ENCODE peak calls at places on chromosomes 6 and 20, in seven cellular contexts. Z is body of pancreas, Y is right cardiac atrium, M is psoas muscle, S is HL-60, O is lower lobe of right lung, V is RWPE1. K is an unnamed sample.

GRCh38 chr6:38039497-38039896 is 220.0 kb downstream of the ZFAND3 start:
- DNase-seq in S (no peak), Z (no peak), V (no peak), M (no peak), O (no peak), Y (no peak), K (no peak)

GRCh38 chr6:163935158-163935762 is 520.7 kb downstream of the QKI start:
- DNase-seq in M (no peak), S (no peak), Y (no peak), Z (no peak), V (no peak), O (no peak), K (no peak)

GRCh38 chr6:145028144-145028818 is 707.0 kb downstream of the EPM2A start:
- DNase-seq in M (no peak), O (no peak), S (peak), Z (peak), V (peak), Y (no peak), K (no peak)

GRCh38 chr6:89500486-89501020 is 67.6 kb downstream of the ANKRD6 start:
- DNase-seq in Y (no peak), M (no peak), O (no peak), S (no peak), Z (no peak), V (no peak), K (no peak)

GRCh38 chr20:37573626-37574198 is 46.0 kb upstream of the BLCAP start:
- DNase-seq in S (no peak), V (no peak), M (no peak), Z (no peak), Y (no peak), O (no peak), K (no peak)

GRCh38 chr6:21798468-21798867 is 204.9 kb downstream of the SOX4 start:
- DNase-seq in O (no peak), S (no peak), M (no peak), Y (no peak), V (no peak), Z (no peak), K (no peak)

GRCh38 chr20:5914859-5915258 is 35.5 kb downstream of the TRMT6 start:
- DNase-seq in S (no peak), M (no peak), Z (no peak), Y (no peak), V (no peak), O (no peak), K (no peak)

GRCh38 chr6:110270166-110270565 is 88.0 kb downstream of the METTL24 start:
- DNase-seq in M (no peak), O (no peak), S (no peak), Z (no peak), V (no peak), Y (no peak), K (no peak)

GRCh38 chr6:108453601-108454157 is 107.0 kb upstream of the FOXO3 start:
- DNase-seq in M (no peak), S (peak), V (no peak), O (no peak), Y (no peak), Z (no peak), K (no peak)

DNA sequence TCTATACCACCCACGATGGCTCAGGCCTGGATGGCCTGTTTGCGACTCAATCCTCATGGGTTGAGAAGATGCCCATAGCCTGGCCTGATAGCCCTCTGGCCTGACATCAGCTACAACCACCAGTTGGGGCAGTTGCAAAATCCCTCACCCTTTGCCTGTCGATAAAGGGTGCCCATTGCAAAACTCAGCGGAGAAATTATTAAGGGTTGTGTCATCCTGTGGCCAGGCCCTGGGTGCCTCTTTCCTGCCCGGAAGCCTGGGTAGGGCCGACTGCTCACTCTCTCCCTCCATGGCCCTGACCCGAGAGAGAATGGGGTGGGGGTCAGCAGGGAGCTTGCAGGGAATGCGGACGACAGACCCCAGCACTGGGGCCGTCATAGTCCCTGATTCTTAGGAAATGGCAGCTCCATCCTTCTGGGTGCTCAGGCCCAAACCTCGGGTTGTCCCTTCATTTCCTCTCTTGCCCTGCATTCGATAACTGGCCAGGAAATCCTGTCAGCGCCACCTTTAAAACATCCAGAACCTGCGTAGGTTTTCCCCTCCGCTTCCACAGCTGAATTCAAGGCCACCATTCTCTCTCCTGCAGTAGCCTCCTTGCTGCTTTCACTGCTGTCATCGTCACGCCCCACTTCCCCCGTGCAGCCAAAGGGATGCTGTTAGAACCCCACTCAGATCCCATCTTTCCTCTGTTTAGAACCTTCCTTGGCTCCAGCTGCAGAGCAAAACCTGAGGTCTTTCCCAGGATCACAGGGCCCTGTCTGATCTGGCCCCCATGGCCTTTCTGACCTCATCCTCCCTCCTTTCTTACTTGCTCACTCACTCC is 31.1 kb downstream of the CEBPB start:
- DNase-seq in S (peak), Y (peak), M (no peak), Z (peak), O (peak), V (peak), K (peak)
- H3K27ac ChIP-seq in S (peak), Y (no peak), M (no peak), Z (peak), O (peak), V (peak), K (peak)

GRCh38 chr6:105545206-105545920 is 142.5 kb upstream of the PREP start:
- DNase-seq in V (no peak), Y (no peak), O (no peak), Z (no peak), M (no peak), S (no peak), K (no peak)
- H3K27ac ChIP-seq in V (no peak), Y (no peak), O (no peak), Z (no peak), M (no peak), S (no peak), K (no peak)

GRCh38 chr20:434661-435419 is 26.7 kb downstream of the RBCK1 start:
- DNase-seq in O (no peak), M (no peak), V (no peak), Y (no peak), Z (no peak), S (no peak), K (no peak)
- H3K27ac ChIP-seq in O (no peak), M (no peak), V (peak), Y (no peak), Z (no peak), S (no peak), K (no peak)

GRCh38 chr6:131890091-131890490 is 61.1 kb downstream of the CCN2 start:
- DNase-seq in M (no peak), V (no peak), S (no peak), Z (no peak), Y (no peak), O (no peak), K (no peak)

GRCh38 chr6:131898718-131899117 is 52.5 kb downstream of the CCN2 start:
- DNase-seq in V (no peak), O (no peak), Y (no peak), S (no peak), Z (no peak), M (no peak), K (no peak)

GRCh38 chr6:131897050-131897435 is 54.1 kb downstream of the CCN2 start:
- DNase-seq in S (no peak), M (no peak), V (no peak), Z (no peak), Y (no peak), O (no peak), K (no peak)

GRCh38 chr6:131893198-131893597 is 58.0 kb downstream of the CCN2 start:
- DNase-seq in Y (no peak), O (no peak), S (no peak), M (no peak), V (no peak), Z (no peak), K (no peak)

GRCh38 chr6:131894735-131895424 is 56.3 kb downstream of the CCN2 start:
- DNase-seq in Z (no peak), Y (no peak), S (no peak), O (no peak), V (no peak), M (no peak), K (no peak)
- H3K27ac ChIP-seq in Z (peak), Y (no peak), S (no peak), O (no peak), V (no peak), M (no peak), K (no peak)

DNA sequence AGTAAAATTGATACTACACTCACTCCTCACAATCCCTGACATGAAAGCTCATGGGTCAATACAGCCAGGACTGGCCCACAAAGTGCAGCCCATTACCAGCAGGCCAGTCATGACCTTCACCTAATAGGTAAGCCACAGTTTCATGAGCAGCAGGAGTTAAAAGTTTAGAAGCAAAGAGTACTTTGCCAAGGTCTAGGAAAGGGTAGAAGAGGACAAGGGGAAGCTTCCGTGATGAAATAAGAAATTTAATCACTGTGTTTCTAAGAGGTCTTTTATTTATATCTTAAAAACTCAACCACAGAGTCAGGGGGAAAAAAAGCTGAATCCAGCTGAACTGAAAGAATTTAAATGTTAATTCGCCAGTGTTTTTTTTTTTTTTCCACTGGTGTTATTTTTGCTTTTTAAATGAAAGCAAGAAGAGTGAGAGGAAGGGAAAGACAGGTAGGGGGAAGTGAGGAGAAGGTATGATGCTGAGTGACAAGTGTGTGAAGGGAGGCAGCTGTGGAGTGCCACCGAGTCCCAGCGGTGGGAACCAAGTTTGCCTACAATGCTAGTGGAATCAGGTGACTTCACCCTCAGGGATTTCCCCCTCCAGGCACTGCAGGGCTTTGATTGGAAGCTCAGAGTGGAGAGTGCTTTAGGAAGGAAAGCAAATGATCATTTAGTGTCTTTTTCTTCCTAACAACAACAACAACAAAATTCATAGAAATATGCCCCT is 120.3 kb upstream of the ENPP5 start:
- DNase-seq in O (no peak), Y (no peak), Z (peak), S (no peak), M (no peak), V (no peak), K (no peak)
- H3K27ac ChIP-seq in O (no peak), Y (no peak), Z (no peak), S (no peak), M (no peak), V (no peak), K (no peak)

GRCh38 chr6:6686176-6686575 is 97.7 kb downstream of the LY86 start:
- DNase-seq in V (no peak), Z (no peak), S (no peak), M (no peak), O (no peak), Y (no peak), K (no peak)
- H3K27ac ChIP-seq in V (peak), Z (peak), S (peak), M (peak), O (peak), Y (no peak), K (no peak)